ENCODE peak calls at places on chromosomes 16 and 17, in five cellular contexts. J, I, A, E and D are unnamed samples.

GRCh38 chr17:11935734-11936406 is 61.4 kb downstream of the ZNF18 start:
- DNase-seq in J (no peak), I (no peak), A (peak; percentile 49), E (peak; percentile 75), D (peak; percentile 53)

GRCh38 chr16:57365826-57366536 is 6.3 kb upstream of the CX3CL1 start:
- DNase-seq in J (no peak), I (no peak), A (no peak), E (no peak), D (no peak)

GRCh38 chr16:79050063-79050462 is 550.5 kb downstream of the MAF start:
- DNase-seq in J (no peak), I (no peak), A (no peak), E (no peak), D (no peak)

GRCh38 chr16:84821728-84822676 is 2.2 kb downstream of the CRISPLD2 start:
- DNase-seq in J (peak; percentile 44), I (no peak), A (no peak), E (no peak), D (no peak)

GRCh38 chr17:55005520-55005919 is 37.0 kb downstream of the STXBP4 start:
- DNase-seq in J (no peak), I (no peak), A (no peak), E (peak; percentile 44), D (peak; percentile 7)

GRCh38 chr17:58120195-58120822 is 27.9 kb upstream of the OR4D1 start:
- DNase-seq in J (peak; percentile 22), I (no peak), A (no peak), E (peak; percentile 73), D (peak; percentile 10)

GRCh38 chr16:54277845-54278703 is 8.5 kb downstream of the IRX3 start:
- DNase-seq in J (no peak), I (no peak), A (no peak), E (peak; percentile 38), D (no peak)

GRCh38 chr16:11792404-11793260 is 4.4 kb downstream of the ZC3H7A start:
- DNase-seq in J (no peak), I (no peak), A (no peak), E (no peak), D (no peak)

GRCh38 chr17:2974347-2974746 is 89.1 kb downstream of the OR1D5 start:
- DNase-seq in J (no peak), I (no peak), A (no peak), E (no peak), D (no peak)

GRCh38 chr17:57858838-57859237 is 9.0 kb upstream of the MRPS23 start:
- DNase-seq in J (no peak), I (no peak), A (no peak), E (no peak), D (no peak)

GRCh38 chr16:10752843-10753523 is 9.3 kb downstream of the NUBP1 start:
- DNase-seq in J (no peak), I (no peak), A (peak; percentile 66), E (peak; percentile 53), D (peak; percentile 100)

GRCh38 chr17:38461683-38462082 is 33.4 kb downstream of the ARHGAP23 start:
- DNase-seq in J (no peak), I (no peak), A (no peak), E (no peak), D (no peak)

GRCh38 chr16:53465606-53466290 is 31.5 kb downstream of the RBL2 start:
- DNase-seq in J (no peak), I (no peak), A (no peak), E (peak; percentile 14), D (no peak)

GRCh38 chr17:79919164-79919585 is 79.9 kb upstream of the CBX4 start:
- DNase-seq in J (no peak), I (no peak), A (peak; percentile 92), E (no peak), D (no peak)

GRCh38 chr17:27559506-27559931 is 71.5 kb upstream of the LGALS9 start:
- DNase-seq in J (peak; percentile 78), I (no peak), A (no peak), E (no peak), D (peak; percentile 62)

GRCh38 chr16:1781254-1781653 is 1.1 kb downstream of the SPSB3 start:
- DNase-seq in J (peak; percentile 26), I (no peak), A (no peak), E (no peak), D (no peak)

GRCh38 chr17:40552806-40553693 is 12.2 kb downstream of the CCR7 start:
- DNase-seq in J (peak; percentile 30), I (no peak), A (no peak), E (no peak), D (no peak)

GRCh38 chr17:30309591-30309990 is 17.8 kb upstream of the BLMH start:
- DNase-seq in J (no peak), I (no peak), A (no peak), E (no peak), D (no peak)

GRCh38 chr16:16096161-16096857 is 127.0 kb downstream of the ABCC6 start:
- DNase-seq in J (peak; percentile 63), I (no peak), A (no peak), E (no peak), D (no peak)

GRCh38 chr17:45222994-45223540 is 1.4 kb downstream of the FMNL1 start:
- DNase-seq in J (no peak), I (no peak), A (no peak), E (no peak), D (no peak)

GRCh38 chr17:32285770-32286517 is 20.3 kb downstream of the RHBDL3 start:
- DNase-seq in J (no peak), I (no peak), A (peak; percentile 69), E (no peak), D (peak; percentile 26)

GRCh38 chr17:78252111-78252634 is 20.7 kb downstream of the TMEM235 start:
- DNase-seq in J (no peak), I (peak; percentile 52), A (no peak), E (no peak), D (no peak)

GRCh38 chr17:11140028-11140427 is 101.0 kb upstream of the SHISA6 start:
- DNase-seq in J (no peak), I (no peak), A (peak; percentile 50), E (no peak), D (no peak)

GRCh38 chr16:24980077-24980793 is 34.9 kb downstream of the ARHGAP17 start:
- DNase-seq in J (no peak), I (no peak), A (no peak), E (no peak), D (no peak)

GRCh38 chr16:55264949-55265348 is 59.1 kb upstream of the IRX6 start:
- DNase-seq in J (no peak), I (no peak), A (no peak), E (no peak), D (no peak)

GRCh38 chr17:45776896-45777295 is 7.2 kb upstream of the CRHR1 start:
- DNase-seq in J (no peak), I (no peak), A (no peak), E (no peak), D (no peak)

GRCh38 chr17:77189148-77189547 is 48.4 kb downstream of the SEC14L1 start:
- DNase-seq in J (no peak), I (no peak), A (no peak), E (no peak), D (no peak)

GRCh38 chr17:9902116-9902515 is 3.0 kb downstream of the RCVRN start:
- DNase-seq in J (no peak), I (no peak), A (no peak), E (no peak), D (no peak)

GRCh38 chr16:56066617-56067016 is 124.7 kb upstream of the GNAO1 start:
- DNase-seq in J (no peak), I (no peak), A (no peak), E (no peak), D (no peak)

GRCh38 chr16:55207679-55208294 is 116.2 kb upstream of the IRX6 start:
- DNase-seq in J (no peak), I (no peak), A (no peak), E (no peak), D (no peak)

GRCh38 chr16:2520784-2521577 is 810 bp downstream of the AMDHD2 start:
- DNase-seq in J (peak; percentile 26), I (peak; percentile 29), A (no peak), E (peak; percentile 64), D (peak; percentile 34)

GRCh38 chr17:43528319-43528987 is 17.7 kb downstream of the ETV4 start:
- DNase-seq in J (no peak), I (no peak), A (no peak), E (no peak), D (no peak)

GRCh38 chr16:47777191-47777590 is 316.1 kb downstream of the PHKB start:
- DNase-seq in J (no peak), I (no peak), A (no peak), E (peak; percentile 44), D (peak; percentile 12)

GRCh38 chr17:63740464-63741181 is 976 bp downstream of the STRADA start:
- DNase-seq in J (no peak), I (no peak), A (no peak), E (no peak), D (no peak)

GRCh38 chr17:8479431-8479947 is 43.8 kb downstream of the NDEL1 start:
- DNase-seq in J (peak; percentile 63), I (no peak), A (peak; percentile 71), E (no peak), D (no peak)

GRCh38 chr17:68763551-68763950 is 162.4 kb upstream of the FAM20A start:
- DNase-seq in J (no peak), I (no peak), A (no peak), E (no peak), D (no peak)

GRCh38 chr17:72985882-72986720 is 106.4 kb downstream of the SLC39A11 start:
- DNase-seq in J (peak; percentile 24), I (peak; percentile 16), A (peak; percentile 57), E (peak; percentile 87), D (peak; percentile 63)

GRCh38 chr17:75932852-75933251 is 8.0 kb downstream of the FBF1 start:
- DNase-seq in J (no peak), I (no peak), A (no peak), E (no peak), D (no peak)

GRCh38 chr17:348692-349425 is 3.7 kb downstream of the RPH3AL start:
- DNase-seq in J (no peak), I (no peak), A (no peak), E (no peak), D (no peak)